ENCODE peak calls at places on chromosomes 2 and 18, in seven cellular contexts. A, R, Z, K, P, B and V are unnamed samples.

GRCh38 chr2:65018141-65018582 is 29.0 kb downstream of the SLC1A4 start:
- DNase-seq in A (no peak), R (peak; percentile 48), Z (no peak), K (no peak), P (no peak), B (no peak), V (no peak)

GRCh38 chr2:73033766-73034381 is 37.6 kb downstream of the SFXN5 start:
- DNase-seq in A (no peak), R (no peak), Z (no peak), K (no peak), P (no peak), B (no peak), V (no peak)

GRCh38 chr18:44696892-44697291 is 16.2 kb downstream of the SETBP1 start:
- DNase-seq in A (no peak), R (no peak), Z (no peak), K (peak; percentile 47), P (no peak), B (no peak), V (no peak)

GRCh38 chr2:212854116-212854515 is 297.3 kb downstream of the IKZF2 start:
- DNase-seq in A (no peak), R (no peak), Z (no peak), K (no peak), P (no peak), B (no peak), V (no peak)

GRCh38 chr2:133221398-133221797 is 346.9 kb downstream of the NCKAP5 start:
- DNase-seq in A (no peak), R (no peak), Z (no peak), K (no peak), P (no peak), B (no peak), V (no peak)

GRCh38 chr2:53877556-53877955 is 17.8 kb upstream of the GPR75 start:
- DNase-seq in A (no peak), R (no peak), Z (peak; percentile 52), K (no peak), P (no peak), B (no peak), V (no peak)

GRCh38 chr2:72150961-72151356 is 3.3 kb upstream of the CYP26B1 start:
- DNase-seq in A (no peak), R (peak; percentile 19), Z (no peak), K (no peak), P (no peak), B (no peak), V (no peak)

GRCh38 chr2:230564805-230565779 is 147.6 kb upstream of the CAB39 start:
- DNase-seq in A (peak; percentile 53), R (no peak), Z (no peak), K (peak; percentile 58), P (peak; percentile 15), B (peak; percentile 58), V (peak; percentile 33)

GRCh38 chr2:231810905-231811304 is 24.7 kb downstream of the COPS7B start:
- DNase-seq in A (peak; percentile 68), R (no peak), Z (peak; percentile 41), K (peak; percentile 60), P (peak; percentile 46), B (no peak), V (peak; percentile 77)

GRCh38 chr2:238427435-238428162 is 872 bp downstream of the ASB1 start:
- DNase-seq in A (no peak), R (no peak), Z (peak; percentile 46), K (no peak), P (no peak), B (peak; percentile 13), V (no peak)

GRCh38 chr2:25851740-25852503 is 26.4 kb downstream of the ASXL2 start:
- DNase-seq in A (peak; percentile 81), R (no peak), Z (peak; percentile 91), K (peak; percentile 91), P (peak; percentile 65), B (peak; percentile 79), V (peak; percentile 56)

GRCh38 chr2:19667085-19667484 is 234.7 kb downstream of the TTC32 start:
- DNase-seq in A (peak; percentile 22), R (no peak), Z (peak; percentile 72), K (peak; percentile 41), P (peak; percentile 7), B (no peak), V (no peak)

GRCh38 chr18:11654736-11655604 is 34.1 kb upstream of the GNAL start:
- DNase-seq in A (peak; percentile 28), R (peak; percentile 62), Z (peak; percentile 70), K (no peak), P (no peak), B (peak; percentile 49), V (no peak)

GRCh38 chr2:167862787-167863186 is 384.6 kb downstream of the STK39 start:
- DNase-seq in A (peak; percentile 26), R (no peak), Z (no peak), K (peak; percentile 56), P (no peak), B (no peak), V (no peak)

GRCh38 chr2:171723724-171724683 is 36.7 kb downstream of the DYNC1I2 start:
- DNase-seq in A (peak; percentile 22), R (no peak), Z (peak; percentile 32), K (peak; percentile 36), P (no peak), B (no peak), V (peak; percentile 57)

GRCh38 chr18:56696966-56697365 is 45.8 kb downstream of the WDR7 start:
- DNase-seq in A (peak; percentile 7), R (no peak), Z (no peak), K (peak; percentile 20), P (no peak), B (no peak), V (no peak)

GRCh38 chr2:6879011-6879410 is 1.4 kb downstream of the RSAD2 start:
- DNase-seq in A (no peak), R (no peak), Z (peak; percentile 53), K (no peak), P (no peak), B (no peak), V (no peak)
- H3K4me3 ChIP-seq in A (no peak overlapping the region), R (no peak overlapping the region), Z (no peak overlapping the region), K (no peak overlapping the region), P (no peak overlapping the region), B (no peak overlapping the region), V (no peak overlapping the region)

GRCh38 chr2:137966043-137966442 is 1.8 kb downstream of the HNMT start:
- DNase-seq in A (no peak), R (no peak), Z (no peak), K (no peak), P (no peak), B (no peak), V (no peak)

GRCh38 chr2:137963535-137964065 is 673 bp upstream of the HNMT start:
- DNase-seq in A (no peak), R (no peak), Z (no peak), K (no peak), P (no peak), B (no peak), V (no peak)

GRCh38 chr2:137964066-137964858 is at the start of gene HNMT:
- DNase-seq in A (peak; percentile 55), R (no peak), Z (peak; percentile 65), K (peak; percentile 55), P (no peak), B (no peak), V (peak; percentile 46)

GRCh38 chr2:137967042-137967441 is 2.8 kb downstream of the HNMT start:
- DNase-seq in A (no peak), R (no peak), Z (no peak), K (no peak), P (no peak), B (no peak), V (no peak)

DNA sequence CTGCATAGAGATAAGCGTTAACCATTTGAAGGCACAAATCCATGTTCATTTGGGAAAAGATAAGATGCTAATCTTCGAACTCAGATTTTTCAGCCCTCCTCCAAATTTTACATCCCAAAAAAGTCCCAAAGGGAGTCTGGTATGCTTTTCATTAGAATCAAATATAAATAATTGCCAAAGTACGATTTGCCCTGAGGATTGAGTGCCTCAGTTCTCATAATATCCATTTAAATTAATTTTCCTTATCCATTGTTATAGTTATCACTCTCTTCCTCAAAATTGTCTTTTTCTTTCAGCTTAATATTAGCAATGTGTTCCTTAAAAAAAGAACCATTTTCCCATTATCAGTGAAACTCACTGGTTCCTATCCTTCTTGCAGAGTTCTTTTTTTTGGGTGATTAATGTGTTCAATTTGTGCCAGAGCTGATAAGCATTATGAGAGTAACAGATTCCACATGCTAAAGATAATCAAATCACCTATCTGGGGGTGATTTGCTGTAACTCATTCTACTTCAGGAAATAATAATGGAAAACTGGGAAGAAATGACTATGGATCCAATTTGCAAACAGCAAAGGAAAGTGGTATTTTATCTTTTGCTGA is 686 bp downstream of the HNMT start:
- DNase-seq in A (no peak), R (no peak), Z (no peak), K (peak; percentile 55), P (no peak), B (no peak), V (no peak)
- H3K4me3 ChIP-seq in A (peak overlapping the region; percentile 58), R (peak overlapping the region; percentile 36), Z (peak overlapping the region; percentile 94), K (peak overlapping the region; percentile 57), P (peak overlapping the region; percentile 69), B (no peak overlapping the region), V (peak overlapping the region; percentile 48)

GRCh38 chr2:61015971-61016370 is 1.5 kb upstream of the PEX13 start:
- DNase-seq in A (no peak), R (no peak), Z (no peak), K (no peak), P (no peak), B (no peak), V (no peak)
- H3K4me3 ChIP-seq in A (no peak overlapping the region), R (no peak overlapping the region), Z (peak overlapping the region; percentile 99), K (peak overlapping the region; percentile 98), P (no peak overlapping the region), B (peak overlapping the region; percentile 94), V (peak overlapping the region; percentile 76)

DNA sequence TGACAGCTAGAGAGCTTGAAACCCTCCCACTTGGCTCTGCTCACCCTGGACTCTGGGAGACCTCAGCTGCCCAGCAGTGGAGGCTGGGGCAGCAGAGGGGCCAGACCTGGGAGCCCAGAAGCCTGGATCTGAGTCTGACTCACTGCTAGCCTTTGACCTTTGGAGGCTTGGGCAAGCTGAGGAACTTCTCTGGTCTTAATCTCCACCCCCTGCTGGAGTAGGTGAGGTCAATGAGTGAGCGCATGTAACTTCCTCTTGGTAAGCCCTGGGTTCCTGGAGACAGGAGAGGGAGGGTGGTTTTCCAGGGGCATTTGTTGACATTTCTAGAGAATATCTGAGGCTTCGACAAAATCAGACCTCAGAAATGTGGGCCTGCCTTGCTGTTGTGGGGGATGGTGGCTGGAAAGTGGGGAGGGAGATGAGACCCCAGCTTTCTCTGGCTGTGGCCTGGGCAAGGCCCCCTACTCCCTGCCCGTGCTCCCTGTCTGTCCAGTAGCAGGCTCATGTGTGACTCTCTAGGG is 73.0 kb upstream of the YWHAQ start:
- DNase-seq in A (peak; percentile 66), R (peak; percentile 50), Z (peak; percentile 66), K (peak; percentile 62), P (peak; percentile 62), B (peak; percentile 27), V (peak; percentile 85)
- H3K4me3 ChIP-seq in A (no peak overlapping the region), R (no peak overlapping the region), Z (no peak overlapping the region), K (no peak overlapping the region), P (no peak overlapping the region), B (no peak overlapping the region), V (peak overlapping the region; percentile 13)

GRCh38 chr2:176112375-176113302 is 3.9 kb upstream of the HOXD10 start:
- DNase-seq in A (no peak), R (no peak), Z (no peak), K (no peak), P (no peak), B (no peak), V (no peak)
- H3K4me3 ChIP-seq in A (no peak overlapping the region), R (no peak overlapping the region), Z (no peak overlapping the region), K (no peak overlapping the region), P (no peak overlapping the region), B (no peak overlapping the region), V (no peak overlapping the region)

GRCh38 chr18:76255070-76255683 is 239.9 kb downstream of the ZNF516 start:
- DNase-seq in A (no peak), R (no peak), Z (no peak), K (no peak), P (no peak), B (no peak), V (no peak)
- H3K4me3 ChIP-seq in A (no peak overlapping the region), R (no peak overlapping the region), Z (no peak overlapping the region), K (no peak overlapping the region), P (no peak overlapping the region), B (no peak overlapping the region), V (no peak overlapping the region)